ENCODE peak calls at places on chromosomes 1 and 21, in five cellular contexts. S is activated CD4-positive, CD25-positive, alpha-beta regulatory T cell treated with anti-CD3 and anti-CD28 coated beads, Interleukin-2, amount 50 U/mL, for 72 hours; Y is activated CD8-positive, alpha-beta T cell treated with anti-CD3 and anti-CD28 coated beads for 36 hours; W is HCEC 1CT; G is fibroblast of the conjunctiva. O is an unnamed sample.

GRCh38 chr1:235326719-235327558 is 1.0 kb downstream of the ARID4B start:
- DNase-seq in S (peak; percentile 71), W (peak; percentile 87), G (no peak), Y (peak; percentile 83), O (peak; percentile 46)

GRCh38 chr21:28615276-28615675 is 377.4 kb downstream of the LTN1 start:
- DNase-seq in S (no peak), W (peak; percentile 51), Y (no peak), G (no peak), O (no peak)

GRCh38 chr1:18972531-18972930 is 16.1 kb upstream of the IFFO2 start:
- DNase-seq in Y (peak; percentile 35), S (no peak), G (no peak), W (peak; percentile 24), O (no peak)

GRCh38 chr1:31409946-31410858 is 2.8 kb upstream of the SERINC2 start:
- DNase-seq in Y (no peak), S (no peak), W (peak; percentile 35), G (no peak), O (no peak)

GRCh38 chr1:10514490-10515235 is 39.9 kb downstream of the PEX14 start:
- DNase-seq in Y (no peak), G (no peak), S (no peak), W (peak; percentile 19), O (no peak)

GRCh38 chr1:8810987-8811386 is 6.5 kb downstream of the RERE start:
- DNase-seq in G (no peak), S (no peak), Y (no peak), W (no peak), O (no peak)

GRCh38 chr1:48611841-48612240 is 139.8 kb upstream of the SPATA6 start:
- DNase-seq in W (no peak), S (no peak), G (no peak), Y (no peak), O (no peak)

GRCh38 chr1:86993269-86993985 is 79.0 kb downstream of the HS2ST1 start:
- DNase-seq in S (no peak), Y (no peak), W (peak; percentile 10), G (no peak), O (no peak)

GRCh38 chr1:42017730-42018129 is 99.0 kb upstream of the HIVEP3 start:
- DNase-seq in Y (no peak), G (no peak), W (no peak), S (no peak), O (no peak)

GRCh38 chr1:240285541-240285940 is 193.9 kb downstream of the FMN2 start:
- DNase-seq in W (peak; percentile 96), G (peak; percentile 55), Y (no peak), S (no peak), O (no peak)

GRCh38 chr21:42942244-42942643 is 16.8 kb upstream of the ERVH48-1 start:
- DNase-seq in S (no peak), G (no peak), Y (no peak), W (no peak), O (no peak)

GRCh38 chr21:41360072-41360821 is 1.6 kb upstream of the MX2 start:
- DNase-seq in Y (no peak), W (no peak), G (no peak), S (no peak), O (no peak)

GRCh38 chr1:64563958-64564565 is 94.1 kb downstream of the CACHD1 start:
- DNase-seq in G (no peak), W (no peak), Y (no peak), S (no peak), O (no peak)

GRCh38 chr1:33310702-33311101 is 10.2 kb downstream of the A3GALT2 start:
- DNase-seq in Y (no peak), W (no peak), S (no peak), G (no peak), O (no peak)

GRCh38 chr1:21894034-21894881 is 42.9 kb downstream of the HSPG2 start:
- DNase-seq in G (no peak), W (no peak), Y (no peak), S (no peak), O (no peak)

GRCh38 chr21:46149205-46149901 is 6.0 kb downstream of the FTCD start:
- DNase-seq in Y (no peak), G (no peak), W (no peak), S (peak; percentile 21), O (no peak)

GRCh38 chr1:56838726-56839125 is 15.9 kb upstream of the C8A start:
- DNase-seq in G (no peak), Y (no peak), S (no peak), W (peak; percentile 12), O (no peak)

GRCh38 chr1:229342305-229342901 is 444 bp downstream of the CCSAP start:
- DNase-seq in Y (peak; percentile 76), G (peak; percentile 20), W (peak; percentile 72), S (peak; percentile 79), O (peak; percentile 89)

GRCh38 chr1:49190138-49190537 is 413.4 kb upstream of the BEND5 start:
- DNase-seq in Y (no peak), W (no peak), G (no peak), S (no peak), O (no peak)

GRCh38 chr1:241747992-241748391 is 95.9 kb downstream of the WDR64 start:
- DNase-seq in G (no peak), W (no peak), Y (no peak), S (no peak), O (no peak)